ENCODE peak calls at places on chromosomes 6 and 20, in ten cellular contexts. P is pancreas; X is transverse colon; M is dorsolateral prefrontal cortex; B is A549; H is mammary epithelial cell; F is CD8-positive, alpha-beta T cell; E is cardiac muscle cell; Q is tibial nerve; N is LNCaP clone FGC. K is an unnamed sample.

GRCh38 chr6:167573461-167574215 is 248.8 kb downstream of the TTLL2 start:
- DNase-seq in P (no peak), X (no peak), M (no peak), B (no peak), H (no peak), F (no peak), E (peak), Q (peak), N (no peak), K (no peak)

GRCh38 chr6:46392294-46392693 is 99.0 kb downstream of the RCAN2 start:
- DNase-seq in P (no peak), X (no peak), M (no peak), B (no peak), H (no peak), F (no peak), E (no peak), Q (no peak), N (no peak), K (no peak)

GRCh38 chr6:109867970-109868358 is 110.1 kb upstream of the GPR6 start:
- DNase-seq in P (no peak), X (no peak), M (no peak), B (no peak), H (no peak), F (no peak), E (peak), Q (no peak), N (peak), K (no peak)

GRCh38 chr20:48284837-48285236 is 499.6 kb upstream of the SULF2 start:
- DNase-seq in P (no peak), X (no peak), M (no peak), B (no peak), H (peak), F (no peak), E (no peak), Q (no peak), N (no peak), K (peak)

GRCh38 chr6:90753820-90754604 is 167.1 kb upstream of the MAP3K7 start:
- DNase-seq in P (no peak), X (no peak), M (no peak), B (no peak), H (no peak), F (no peak), E (no peak), Q (no peak), N (no peak), K (no peak)

GRCh38 chr20:53582574-53583351 is 10.9 kb downstream of the ZNF217 start:
- DNase-seq in P (no peak), X (no peak), M (no peak), B (peak), H (peak), F (no peak), E (peak), Q (no peak), N (no peak), K (peak)

GRCh38 chr20:49345538-49345937 is 67.7 kb upstream of the ZNFX1 start:
- DNase-seq in P (no peak), X (no peak), M (no peak), B (no peak), H (peak), F (no peak), E (peak), Q (no peak), N (no peak), K (no peak)

GRCh38 chr6:122008105-122009100 is 391.0 kb upstream of the HSF2 start:
- DNase-seq in P (no peak), X (no peak), M (no peak), B (no peak), H (no peak), F (no peak), E (peak), Q (no peak), N (no peak), K (no peak)

GRCh38 chr6:12431023-12431422 is 140.9 kb downstream of the EDN1 start:
- DNase-seq in P (no peak), X (no peak), M (no peak), B (no peak), H (no peak), F (no peak), E (no peak), Q (no peak), N (no peak), K (no peak)

GRCh38 chr6:125942677-125943527 is 13.7 kb upstream of the HINT3 start:
- DNase-seq in P (no peak), X (peak), M (no peak), B (no peak), H (peak), F (no peak), E (peak), Q (no peak), N (no peak), K (peak)

GRCh38 chr20:24762371-24762770 is 186.7 kb upstream of the CST7 start:
- DNase-seq in P (no peak), X (no peak), M (no peak), B (no peak), H (no peak), F (no peak), E (no peak), Q (no peak), N (no peak), K (no peak)

GRCh38 chr6:154933181-154933827 is 61.8 kb upstream of the TIAM2 start:
- DNase-seq in P (no peak), X (no peak), M (no peak), B (no peak), H (no peak), F (no peak), E (peak), Q (no peak), N (no peak), K (peak)

GRCh38 chr6:158290659-158291058 is 21.6 kb upstream of the TULP4 start:
- DNase-seq in P (no peak), X (peak), M (no peak), B (no peak), H (no peak), F (no peak), E (no peak), Q (no peak), N (no peak), K (no peak)

GRCh38 chr6:145116591-145117178 is 618.6 kb downstream of the EPM2A start:
- DNase-seq in P (no peak), X (no peak), M (no peak), B (no peak), H (peak), F (no peak), E (no peak), Q (no peak), N (no peak), K (no peak)

GRCh38 chr6:79607000-79607399 is 24.1 kb upstream of the SH3BGRL2 start:
- DNase-seq in P (no peak), X (no peak), M (no peak), B (no peak), H (no peak), F (no peak), E (no peak), Q (no peak), N (no peak), K (no peak)

GRCh38 chr20:14948416-14948815 is 611.0 kb upstream of the FLRT3 start:
- DNase-seq in P (no peak), X (no peak), M (no peak), B (no peak), H (no peak), F (no peak), E (no peak), Q (no peak), N (no peak), K (peak)

GRCh38 chr20:50399003-50399916 is 110.9 kb upstream of the PTPN1 start:
- DNase-seq in P (no peak), X (peak), M (peak), B (no peak), H (no peak), F (no peak), E (no peak), Q (no peak), N (no peak), K (peak)

GRCh38 chr6:165819394-165819793 is 156.4 kb upstream of the PDE10A start:
- DNase-seq in P (no peak), X (no peak), M (no peak), B (no peak), H (no peak), F (no peak), E (peak), Q (no peak), N (no peak), K (no peak)

GRCh38 chr6:41723178-41723935 is 12.1 kb downstream of the TFEB start:
- DNase-seq in P (no peak), X (peak), M (no peak), B (peak), H (peak), F (no peak), E (peak), Q (peak), N (no peak), K (no peak)

GRCh38 chr6:75376347-75377024 is 91.9 kb upstream of the TMEM30A start:
- DNase-seq in P (no peak), X (no peak), M (no peak), B (peak), H (peak), F (no peak), E (peak), Q (no peak), N (no peak), K (no peak)

GRCh38 chr6:113031591-113031990 is 684.5 kb downstream of the RFPL4B start:
- DNase-seq in P (no peak), X (no peak), M (no peak), B (no peak), H (no peak), F (no peak), E (no peak), Q (no peak), N (no peak), K (no peak)

GRCh38 chr6:34973547-34974248 is 84.6 kb downstream of the ANKS1A start:
- DNase-seq in P (no peak), X (no peak), M (no peak), B (no peak), H (no peak), F (no peak), E (peak), Q (no peak), N (no peak), K (no peak)
- TF ChIP-seq CTCF in P (no peak), X (no peak), M (no peak), B (no peak), H (peak), F (no peak), E (peak), Q (no peak), N (no peak), K (no peak)

DNA sequence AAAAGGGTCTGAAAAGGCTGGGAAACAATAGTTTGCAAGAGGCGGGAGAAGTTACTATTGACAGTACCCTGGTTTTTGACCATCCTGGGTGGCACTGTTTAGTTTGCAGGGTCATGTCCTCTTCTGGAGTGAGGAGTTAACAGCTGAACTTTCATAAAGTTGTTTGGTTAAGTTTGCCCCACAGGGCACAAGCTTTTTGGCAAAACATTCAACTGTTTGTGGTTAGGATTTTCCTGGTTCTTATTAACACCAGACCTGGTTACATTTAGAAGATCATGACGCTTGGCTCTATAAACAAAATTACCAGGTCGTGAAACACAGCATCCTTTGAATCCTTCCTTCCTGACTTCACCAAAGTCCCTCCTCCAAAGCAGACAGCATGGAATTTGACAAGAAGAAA is 106.1 kb downstream of the RIN2 start:
- DNase-seq in P (no peak), X (no peak), M (no peak), B (no peak), H (no peak), F (no peak), E (no peak), Q (no peak), N (no peak), K (no peak)
- TF ChIP-seq CTCF in P (no peak), X (no peak), M (no peak), B (no peak), H (no peak), F (no peak), E (no peak), Q (no peak), N (no peak), K (no peak)

GRCh38 chr6:140107216-140107615 is 732.8 kb upstream of the CITED2 start:
- DNase-seq in P (no peak), X (no peak), M (no peak), B (no peak), H (no peak), F (no peak), E (no peak), Q (no peak), N (no peak), K (no peak)

GRCh38 chr6:140101818-140102217 is 727.4 kb upstream of the CITED2 start:
- DNase-seq in P (no peak), X (no peak), M (no peak), B (no peak), H (no peak), F (no peak), E (no peak), Q (no peak), N (no peak), K (no peak)

GRCh38 chr6:140101367-140101766 is 726.9 kb upstream of the CITED2 start:
- DNase-seq in P (no peak), X (no peak), M (no peak), B (no peak), H (no peak), F (no peak), E (no peak), Q (no peak), N (no peak), K (no peak)

GRCh38 chr6:140105857-140106256 is 731.4 kb upstream of the CITED2 start:
- DNase-seq in P (no peak), X (no peak), M (no peak), B (peak), H (no peak), F (no peak), E (peak), Q (peak), N (no peak), K (peak)
- TF ChIP-seq CTCF in P (no peak), X (no peak), M (no peak), B (no peak), H (peak), F (no peak), E (peak), Q (no peak), N (no peak), K (peak)

GRCh38 chr6:163820745-163821456 is 406.4 kb downstream of the QKI start:
- DNase-seq in P (no peak), X (no peak), M (no peak), B (no peak), H (no peak), F (no peak), E (no peak), Q (no peak), N (no peak), K (no peak)
- TF ChIP-seq CTCF in P (no peak), X (no peak), M (no peak), B (no peak), H (no peak), F (no peak), E (no peak), Q (no peak), N (no peak), K (no peak)

DNA sequence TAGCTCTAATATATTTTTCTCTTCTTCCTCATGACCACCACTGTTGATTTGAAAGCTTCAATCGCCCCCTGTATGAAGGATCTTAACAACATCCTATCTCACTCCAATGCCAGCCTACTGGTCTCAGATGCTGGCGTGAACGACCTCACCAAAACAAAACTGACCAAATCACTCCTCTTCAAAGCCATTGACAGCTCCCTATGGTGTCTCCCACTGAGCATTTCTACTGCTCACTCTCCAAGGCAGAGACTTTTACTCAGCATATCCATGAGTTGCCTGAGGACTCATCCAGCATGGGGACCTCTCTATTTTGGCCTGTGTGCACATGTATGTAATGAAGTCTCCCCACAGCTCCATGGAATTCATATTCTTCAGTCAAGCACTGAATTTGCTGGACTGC is 520.4 kb downstream of the TFAP2B start:
- DNase-seq in P (no peak), X (no peak), M (no peak), B (no peak), H (no peak), F (no peak), E (no peak), Q (no peak), N (no peak), K (no peak)
- TF ChIP-seq CTCF in P (no peak), X (no peak), M (no peak), B (no peak), H (no peak), F (no peak), E (no peak), Q (no peak), N (no peak), K (no peak)

K was measured in Caco-2.